ENCODE peak calls at places on chromosomes 2 and 18, in five cellular contexts. F is GM12878, S is stomach, R is transverse colon, U is K562. M is an unnamed sample.

GRCh38 chr2:237581751-237582746 is 8.5 kb downstream of the RAB17 start:
- DNase-seq in F (peak; percentile 35), S (peak; percentile 84), R (peak; percentile 19), U (no peak), M (peak; percentile 94)

GRCh38 chr18:80022613-80023012 is 11.6 kb upstream of the RBFA start:
- DNase-seq in F (no peak), S (no peak), R (no peak), U (no peak), M (no peak)

GRCh38 chr2:168450752-168451151 is 5.3 kb upstream of the CERS6 start:
- DNase-seq in F (no peak), S (no peak), R (no peak), U (no peak), M (no peak)

GRCh38 chr2:44268259-44268649 is 7.0 kb upstream of the SLC3A1 start:
- DNase-seq in F (no peak), S (no peak), R (no peak), U (no peak), M (no peak)

GRCh38 chr2:226247289-226248275 is 552.0 kb downstream of the IRS1 start:
- DNase-seq in F (no peak), S (no peak), R (no peak), U (no peak), M (no peak)

GRCh38 chr2:105882920-105883319 is 138.2 kb downstream of the NCK2 start:
- DNase-seq in F (no peak), S (no peak), R (no peak), U (no peak), M (no peak)

GRCh38 chr2:240143801-240144648 is 3.6 kb upstream of the OTOS start:
- DNase-seq in F (no peak), S (peak; percentile 73), R (peak; percentile 77), U (peak; percentile 76), M (peak; percentile 82)

GRCh38 chr2:101402637-101403036 is 15.3 kb upstream of the CREG2 start:
- DNase-seq in F (no peak), S (no peak), R (no peak), U (no peak), M (no peak)

GRCh38 chr2:42910657-42911405 is 118.4 kb upstream of the HAAO start:
- DNase-seq in F (no peak), S (no peak), R (no peak), U (no peak), M (no peak)

GRCh38 chr2:25740810-25741381 is 67.5 kb upstream of the DTNB start:
- DNase-seq in F (no peak), S (no peak), R (no peak), U (no peak), M (no peak)

DNA sequence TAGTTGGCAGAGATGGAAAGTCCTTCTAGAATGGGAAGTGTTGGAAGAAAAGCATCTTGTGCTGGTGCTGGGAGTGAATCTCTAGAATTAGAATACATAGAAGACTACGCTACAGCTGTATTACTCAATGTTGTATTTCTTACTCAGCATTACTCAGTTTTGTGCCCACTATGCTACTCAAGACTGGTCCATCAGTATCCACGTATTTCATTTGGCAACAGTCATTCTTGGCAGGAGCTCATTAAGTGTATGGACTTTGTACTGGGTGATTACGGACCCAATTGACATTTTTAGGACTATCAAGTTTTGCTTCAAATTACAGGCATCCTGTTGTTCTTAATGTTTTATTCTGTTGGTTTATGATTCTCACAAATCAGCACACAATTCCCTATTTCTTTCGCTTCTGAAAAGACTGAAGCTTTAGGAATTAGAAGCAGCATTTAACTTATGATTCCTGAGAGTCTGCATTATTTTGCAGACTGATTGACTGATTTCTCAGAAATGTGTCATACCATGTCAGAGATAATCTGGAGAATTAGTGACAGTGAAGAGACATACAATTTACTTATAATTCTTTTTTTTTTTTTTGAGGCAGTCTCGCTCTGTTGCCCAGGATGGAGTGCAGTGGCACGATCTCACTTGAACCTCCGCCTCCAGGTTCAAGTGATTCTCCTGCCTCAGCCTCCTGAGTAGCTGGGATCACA is 136.9 kb downstream of the MYO3B start:
- DNase-seq in F (no peak), S (no peak), R (no peak), U (no peak), M (no peak)
- TF ChIP-seq EP300 in F (no peak), S (no peak), R (no peak), U (no peak), M (no peak)

GRCh38 chr2:85545780-85546240 is 6.8 kb downstream of the MAT2A start:
- DNase-seq in F (no peak), S (no peak), R (no peak), U (no peak), M (no peak)
- H3K27ac ChIP-seq in F (no peak overlapping the region), S (peak overlapping the region; percentile 99), R (no peak overlapping the region), U (no peak overlapping the region), M (peak overlapping the region; percentile 100)

DNA sequence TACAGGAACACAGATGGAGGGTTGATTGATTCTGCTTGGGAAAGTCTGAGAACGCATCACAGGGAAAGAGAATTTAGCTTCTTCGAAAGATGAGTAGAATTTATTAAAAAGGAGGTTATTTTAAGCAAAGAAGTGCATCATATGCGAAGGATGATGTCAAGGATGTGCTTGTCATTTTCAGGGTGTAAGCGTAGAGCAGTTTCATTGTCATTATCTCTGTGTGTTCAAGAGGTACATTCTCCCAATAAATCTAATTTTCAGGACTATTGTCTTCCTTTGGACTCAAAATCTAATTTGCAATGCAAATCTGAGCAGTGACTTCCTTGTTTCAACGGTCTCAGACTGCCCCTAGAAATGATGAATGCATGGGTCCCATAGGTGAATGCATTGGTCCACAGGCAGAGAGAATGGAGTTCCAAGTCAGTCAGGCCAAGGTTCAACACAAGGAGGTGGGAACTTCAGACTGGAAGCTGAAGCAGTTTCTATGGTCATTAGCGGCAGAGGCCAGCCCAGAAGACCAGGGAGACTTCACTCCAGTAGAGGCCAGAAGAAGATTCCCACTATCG is 99.8 kb downstream of the CDC42EP3 start:
- DNase-seq in F (no peak), S (no peak), R (no peak), U (no peak), M (no peak)
- TF ChIP-seq POLR2AphosphoS5 in F (peak; percentile 79), S (no peak), R (no peak), U (no peak), M (no peak)

DNA sequence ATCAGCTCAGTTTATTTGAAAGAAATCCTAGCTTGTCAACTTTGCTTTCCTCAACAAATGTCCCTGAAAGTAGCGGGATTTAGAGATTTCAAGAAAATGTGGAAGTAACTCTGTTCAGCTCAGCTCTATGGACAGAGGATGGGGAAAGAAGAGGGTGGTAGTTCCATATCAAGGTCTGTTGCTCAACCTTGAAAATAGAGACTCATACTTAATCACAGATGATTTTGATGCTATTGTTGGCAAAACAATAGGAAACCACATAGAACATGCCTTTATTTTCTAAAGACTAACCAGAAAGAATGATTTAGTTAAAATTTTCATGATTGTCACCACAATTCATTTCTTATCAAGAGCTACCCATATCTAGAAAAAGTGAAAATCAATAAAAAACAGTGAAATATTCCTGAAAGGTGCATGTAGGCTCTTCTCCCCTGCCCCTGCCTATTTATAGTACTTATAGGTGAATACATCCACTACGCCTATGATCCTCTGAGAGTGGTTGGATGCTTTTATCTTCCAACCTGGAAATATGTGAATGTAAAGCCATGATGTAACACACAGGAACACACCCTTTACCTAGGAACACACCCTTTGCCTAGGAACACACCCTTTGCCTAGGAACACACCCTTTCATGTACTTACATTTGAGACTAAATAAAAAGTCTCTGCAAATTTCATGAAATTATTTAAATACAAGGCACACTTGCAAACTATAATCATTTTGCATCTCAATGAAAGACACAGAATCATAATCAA is 65.8 kb downstream of the ETAA1 start:
- DNase-seq in F (no peak), S (no peak), R (no peak), U (no peak), M (no peak)
- TF ChIP-seq EP300 in F (no peak), S (no peak), R (no peak), U (no peak), M (no peak)

GRCh38 chr18:55403555-55403954 is 184.4 kb downstream of the TCF4 start:
- DNase-seq in F (no peak), S (no peak), R (no peak), U (no peak), M (no peak)

GRCh38 chr18:55402731-55403405 is 185.1 kb downstream of the TCF4 start:
- DNase-seq in F (no peak), S (no peak), R (no peak), U (no peak), M (no peak)

GRCh38 chr18:55405655-55406373 is 182.2 kb downstream of the TCF4 start:
- DNase-seq in F (no peak), S (peak; percentile 47), R (peak; percentile 42), U (peak; percentile 8), M (peak; percentile 92)

GRCh38 chr18:55404811-55405654 is 183.0 kb downstream of the TCF4 start:
- DNase-seq in F (no peak), S (no peak), R (no peak), U (no peak), M (no peak)

GRCh38 chr18:55404136-55404810 is 183.7 kb downstream of the TCF4 start:
- DNase-seq in F (no peak), S (no peak), R (no peak), U (no peak), M (no peak)
- H3K27ac ChIP-seq in F (no peak overlapping the region), S (peak overlapping the region; percentile 74), R (peak overlapping the region; percentile 78), U (no peak overlapping the region), M (peak overlapping the region; percentile 76)